ENCODE peak calls at places on chromosome 12, in nine cellular contexts. J is lower leg skin, I is upper lobe of right lung, Q is GM12865, M is cardiac fibroblast, L is progenitor cell of endocrine pancreas, U is stomach, S is Peyer's patch, D is AG10803. O is an unnamed sample.

GRCh38 chr12:28872654-28873268 is 276.3 kb upstream of the FAR2 start:
- DNase-seq in M (peak), U (peak), Q (peak), J (no peak), L (peak), I (no peak), S (peak), D (peak), O (no peak)

GRCh38 chr12:25598956-25599355 is 45.9 kb upstream of the LMNTD1 start:
- DNase-seq in J (no peak), L (no peak), D (no peak), M (no peak), I (no peak), S (no peak), Q (no peak), U (no peak), O (no peak)

GRCh38 chr12:101027816-101028215 is 182.2 kb downstream of the SLC5A8 start:
- DNase-seq in U (no peak), J (no peak), D (no peak), S (no peak), M (no peak), I (no peak), Q (no peak), L (no peak), O (no peak)

GRCh38 chr12:53982616-53983579 is 2.0 kb upstream of the HOXC10 start:
- DNase-seq in I (no peak), J (no peak), D (peak), M (no peak), S (no peak), Q (no peak), L (no peak), U (no peak), O (no peak)

GRCh38 chr12:41709463-41710285 is 435.0 kb downstream of the GXYLT1 start:
- DNase-seq in J (no peak), D (no peak), Q (no peak), L (no peak), I (no peak), U (no peak), M (no peak), S (no peak), O (peak)

GRCh38 chr12:6827982-6828670 is at the start of gene P3H3:
- DNase-seq in M (peak), D (peak), S (peak), L (no peak), J (peak), U (no peak), I (no peak), Q (no peak), O (no peak)

GRCh38 chr12:1391722-1392121 is 202.7 kb downstream of the FBXL14 start:
- DNase-seq in S (no peak), D (no peak), U (no peak), I (no peak), M (no peak), L (no peak), Q (no peak), J (no peak), O (no peak)

GRCh38 chr12:11703378-11703777 is 53.9 kb downstream of the ETV6 start:
- DNase-seq in J (no peak), M (no peak), Q (no peak), I (no peak), D (no peak), S (no peak), L (no peak), U (no peak), O (no peak)

GRCh38 chr12:74689071-74689655 is 151.5 kb downstream of the ATXN7L3B start:
- DNase-seq in I (no peak), S (no peak), J (no peak), D (peak), L (no peak), U (no peak), Q (peak), M (peak), O (no peak)

GRCh38 chr12:15522574-15523187 is 200.4 kb downstream of the PTPRO start:
- DNase-seq in S (no peak), L (no peak), Q (peak), J (no peak), I (no peak), U (no peak), D (peak), M (peak), O (no peak)

GRCh38 chr12:130372936-130373335 is 35.2 kb downstream of the PIWIL1 start:
- DNase-seq in J (no peak), U (no peak), Q (no peak), D (no peak), S (no peak), I (no peak), L (no peak), M (no peak), O (no peak)
- TF ChIP-seq CTCF in J (no peak), U (no peak), Q (no peak), D (no peak), S (no peak), I (no peak), L (no peak), M (no peak), O (no peak)

GRCh38 chr12:120181991-120182631 is 12.4 kb downstream of the GCN1 start:
- DNase-seq in S (no peak), J (no peak), U (no peak), Q (no peak), M (peak), I (no peak), D (peak), L (no peak), O (no peak)
- TF ChIP-seq CTCF in S (no peak), J (no peak), U (no peak), Q (no peak), M (peak), I (no peak), D (no peak), L (peak), O (no peak)

DNA sequence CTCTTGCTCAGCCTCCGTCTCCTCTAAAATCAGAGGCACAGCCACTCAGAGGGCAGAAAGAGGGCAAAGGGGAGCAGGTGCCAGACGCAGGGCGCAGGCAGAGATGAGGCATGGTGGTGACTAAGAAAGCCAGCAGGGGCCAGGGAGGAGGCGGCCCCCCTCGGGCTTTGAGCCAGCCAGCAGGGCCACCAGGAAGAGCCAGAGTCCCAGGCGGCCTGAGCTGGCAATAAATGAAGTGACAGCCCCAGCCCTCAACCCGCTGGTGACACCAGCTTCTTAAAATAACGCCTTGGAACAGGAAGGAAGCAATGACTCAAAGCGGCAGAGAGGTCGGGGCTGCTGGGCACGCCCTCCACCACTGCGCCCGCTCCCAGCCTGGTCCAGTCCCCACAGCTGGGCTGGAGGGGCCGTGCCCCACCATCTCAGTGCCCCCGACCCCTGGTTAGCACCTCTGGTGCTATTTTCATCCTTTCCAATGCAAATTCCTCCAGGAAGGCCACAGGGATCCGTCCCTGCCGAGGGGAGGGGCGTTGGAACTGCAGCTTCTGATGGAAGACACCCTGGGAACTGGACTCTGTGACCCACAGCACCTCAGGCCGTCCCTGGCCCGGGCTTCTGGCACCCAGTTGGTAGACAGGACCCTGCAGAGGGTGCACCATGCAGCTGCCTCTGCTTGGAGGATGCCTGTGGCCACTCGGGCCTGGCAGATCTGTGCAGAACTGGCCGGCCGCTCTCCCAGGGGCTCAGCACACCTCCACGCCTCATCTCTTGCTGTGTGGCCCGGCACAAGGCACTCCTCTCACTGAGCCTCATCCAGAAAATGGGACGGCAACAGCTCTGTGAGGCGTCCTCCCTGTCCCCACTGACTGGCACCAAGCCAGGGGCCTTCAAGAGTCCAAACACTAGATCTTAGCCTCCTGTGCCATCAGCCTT is 113.7 kb downstream of the NCOR2 start:
- DNase-seq in M (peak), U (peak), I (peak), Q (peak), L (no peak), D (peak), S (peak), J (peak), O (peak)
- TF ChIP-seq CTCF in M (no peak), U (no peak), I (no peak), Q (no peak), L (no peak), D (no peak), S (no peak), J (no peak), O (no peak)

GRCh38 chr12:20681334-20681733 is 13.8 kb upstream of the SLCO1C1 start:
- DNase-seq in S (no peak), I (no peak), L (no peak), Q (no peak), M (no peak), U (no peak), J (no peak), D (no peak), O (no peak)
- TF ChIP-seq CTCF in S (no peak), I (no peak), L (no peak), Q (no peak), M (no peak), U (no peak), J (no peak), D (no peak), O (no peak)

GRCh38 chr12:105278043-105278697 is 42.2 kb upstream of the APPL2 start:
- DNase-seq in I (no peak), D (peak), S (peak), Q (peak), M (peak), J (no peak), U (peak), L (no peak), O (no peak)
- TF ChIP-seq CTCF in I (peak), D (peak), S (peak), Q (no peak), M (peak), J (no peak), U (no peak), L (peak), O (no peak)

DNA sequence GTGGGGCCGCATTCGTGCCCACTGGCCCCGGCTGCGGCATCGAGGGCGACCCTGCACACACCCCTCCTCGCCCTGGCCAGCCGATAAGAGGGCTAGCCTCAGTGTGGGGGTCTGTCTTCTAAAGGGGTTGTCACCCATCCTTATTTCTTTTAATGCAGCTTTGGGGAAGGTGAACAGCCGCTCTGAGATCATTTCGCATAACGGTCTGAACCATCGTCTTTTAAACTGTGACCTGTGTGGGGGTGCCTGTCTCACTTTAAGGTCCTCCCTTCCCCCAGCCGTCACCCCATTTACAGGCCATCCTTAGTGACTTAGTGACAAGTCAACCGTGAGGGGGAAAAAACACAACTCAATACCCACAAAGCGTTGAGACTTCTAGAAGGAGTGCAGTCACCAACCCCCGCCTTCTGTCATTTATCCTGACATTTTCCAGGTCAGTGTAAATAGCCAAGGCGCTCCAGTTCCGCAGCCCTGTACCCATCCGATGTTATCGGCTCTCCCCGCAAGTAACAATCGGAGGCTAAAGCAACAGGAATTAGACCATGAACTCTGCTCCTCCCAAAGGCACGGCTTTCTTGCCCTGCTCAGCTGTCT is 469 bp upstream of the DENND5B start:
- DNase-seq in U (no peak), J (no peak), M (peak), S (peak), I (no peak), L (peak), D (peak), Q (peak), O (peak)
- TF ChIP-seq CTCF in U (no peak), J (no peak), M (no peak), S (no peak), I (no peak), L (no peak), D (no peak), Q (no peak), O (no peak)

GRCh38 chr12:92927055-92927435 is 2.0 kb downstream of the EEA1 start:
- DNase-seq in S (no peak), M (peak), I (no peak), U (no peak), Q (peak), L (no peak), D (peak), J (no peak), O (no peak)
- TF ChIP-seq CTCF in S (no peak), M (peak), I (peak), U (no peak), Q (no peak), L (peak), D (peak), J (no peak), O (no peak)

GRCh38 chr12:107399061-107399460 is 286.5 kb upstream of the PWP1 start:
- DNase-seq in S (no peak), Q (no peak), J (no peak), D (peak), I (no peak), M (no peak), L (no peak), U (no peak), O (no peak)
- TF ChIP-seq CTCF in S (no peak), Q (no peak), J (no peak), D (no peak), I (no peak), M (no peak), L (no peak), U (no peak), O (no peak)

GRCh38 chr12:42804928-42805327 is 215.4 kb upstream of the PRICKLE1 start:
- DNase-seq in Q (no peak), U (no peak), D (no peak), I (no peak), S (no peak), J (no peak), M (no peak), L (no peak), O (no peak)
- TF ChIP-seq CTCF in Q (no peak), U (no peak), D (no peak), I (no peak), S (no peak), J (no peak), M (no peak), L (no peak), O (no peak)

DNA sequence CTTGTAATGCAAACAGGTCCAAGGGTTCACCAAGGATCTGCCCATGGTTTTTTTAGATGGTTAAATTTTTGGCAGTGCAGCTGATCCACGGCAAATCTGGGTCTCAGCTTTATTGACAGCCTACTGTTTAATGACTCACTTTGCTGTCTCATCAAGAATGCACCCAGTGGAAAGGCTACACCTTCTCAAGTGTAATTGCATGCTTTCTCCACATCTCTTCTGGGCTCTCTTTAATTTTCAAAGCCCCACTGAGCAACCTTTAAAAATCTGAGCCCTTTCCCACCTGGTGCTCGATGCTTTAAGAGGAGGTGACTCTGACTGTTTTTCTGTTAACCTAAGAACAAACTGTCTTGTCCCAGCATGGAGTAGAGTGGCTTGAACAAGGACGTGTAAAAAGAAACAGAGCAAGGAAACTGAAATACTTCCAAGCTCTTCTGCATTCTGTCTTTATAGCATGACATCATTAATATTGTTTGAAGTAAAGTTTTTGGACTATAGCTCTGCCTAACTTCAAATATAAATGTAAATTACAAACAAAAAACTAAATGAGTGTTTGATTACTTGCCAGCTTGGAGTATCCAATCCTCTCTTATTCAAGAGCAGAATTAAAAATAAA is 214.2 kb upstream of the KRR1 start:
- DNase-seq in S (no peak), J (no peak), L (no peak), I (no peak), Q (no peak), D (peak), U (no peak), M (no peak), O (no peak)
- TF ChIP-seq CTCF in S (no peak), J (no peak), L (no peak), I (no peak), Q (no peak), D (peak), U (no peak), M (peak), O (no peak)

O was measured in tibial nerve.